ENCODE peak calls at places on chromosomes 13 and 19, in nine cellular contexts. P is RWPE2; M is CD8-positive, alpha-beta memory T cell; I is mammary epithelial cell; O is uterus; W is fibroblast of lung; R is dorsolateral prefrontal cortex; J is heart right ventricle; H is HL-60. U is an unnamed sample.

GRCh38 chr19:32830231-32831014 is 39.1 kb downstream of the SLC7A9 start:
- DNase-seq in O (no peak), H (no peak), R (no peak), I (no peak), P (no peak), W (peak; percentile 39), J (no peak), M (no peak), U (no peak)

GRCh38 chr19:16425019-16425418 is 46.8 kb downstream of the EPS15L1 start:
- DNase-seq in R (no peak), I (no peak), J (no peak), W (no peak), H (no peak), O (no peak), P (no peak), M (no peak), U (no peak)

GRCh38 chr19:461664-462551 is 1.1 kb upstream of the SHC2 start:
- DNase-seq in W (no peak), M (no peak), J (peak; percentile 40), O (peak; percentile 37), H (no peak), I (no peak), P (no peak), R (peak; percentile 29), U (peak; percentile 90)

GRCh38 chr19:51259348-51260245 is 8.7 kb downstream of the SIGLECL1 start:
- DNase-seq in I (peak; percentile 24), W (peak; percentile 17), P (no peak), M (peak; percentile 3), J (no peak), O (no peak), R (peak; percentile 58), H (peak; percentile 63), U (peak; percentile 85)

GRCh38 chr13:99617474-99618255 is 116.4 kb downstream of the TM9SF2 start:
- DNase-seq in H (no peak), W (peak; percentile 62), O (peak; percentile 37), P (no peak), J (peak; percentile 23), I (no peak), M (no peak), R (peak; percentile 56), U (peak; percentile 85)

GRCh38 chr19:28881616-28882015 is 331.3 kb downstream of the UQCRFS1 start:
- DNase-seq in I (no peak), O (no peak), W (no peak), R (no peak), J (no peak), M (no peak), P (no peak), H (no peak), U (peak; percentile 51)

GRCh38 chr13:42794572-42795275 is 13.3 kb downstream of the FAM216B start:
- DNase-seq in H (no peak), I (no peak), W (no peak), M (no peak), P (no peak), R (no peak), J (no peak), O (no peak), U (no peak)

GRCh38 chr19:43526884-43527859 is at the start of gene ETHE1:
- DNase-seq in J (peak; percentile 89), M (peak; percentile 62), H (peak; percentile 75), O (peak; percentile 83), I (peak; percentile 78), P (peak; percentile 76), R (peak; percentile 72), W (peak; percentile 50), U (peak; percentile 93)

GRCh38 chr19:49851456-49852259 is 699 bp downstream of the PTOV1 start:
- DNase-seq in J (peak; percentile 46), R (no peak), M (peak; percentile 35), P (no peak), H (no peak), I (no peak), W (no peak), O (peak; percentile 51), U (peak; percentile 90)

GRCh38 chr19:39223703-39224279 is 19.7 kb upstream of the SYCN start:
- DNase-seq in J (no peak), P (no peak), R (no peak), I (peak; percentile 17), H (no peak), W (peak; percentile 15), M (no peak), O (no peak), U (peak; percentile 87)

GRCh38 chr13:98658131-98658530 is 81.2 kb upstream of the STK24 start:
- DNase-seq in R (no peak), J (no peak), W (no peak), H (no peak), O (no peak), I (peak; percentile 30), M (no peak), P (no peak), U (no peak)

GRCh38 chr13:110306960-110307696 is at the start of the genes COL4A1 and COL4A2:
- DNase-seq in O (peak; percentile 90), R (no peak), M (no peak), J (peak; percentile 86), H (no peak), W (peak; percentile 71), I (peak; percentile 75), P (no peak), U (peak; percentile 90)

GRCh38 chr13:112928958-112929777 is 39.8 kb upstream of the MCF2L start:
- DNase-seq in W (peak; percentile 62), O (no peak), J (no peak), I (no peak), P (no peak), M (no peak), H (peak; percentile 19), R (no peak), U (no peak)

GRCh38 chr19:4745986-4746385 is 22.3 kb upstream of the DPP9 start:
- DNase-seq in W (no peak), R (no peak), H (no peak), O (no peak), M (no peak), P (no peak), J (no peak), I (no peak), U (no peak)

DNA sequence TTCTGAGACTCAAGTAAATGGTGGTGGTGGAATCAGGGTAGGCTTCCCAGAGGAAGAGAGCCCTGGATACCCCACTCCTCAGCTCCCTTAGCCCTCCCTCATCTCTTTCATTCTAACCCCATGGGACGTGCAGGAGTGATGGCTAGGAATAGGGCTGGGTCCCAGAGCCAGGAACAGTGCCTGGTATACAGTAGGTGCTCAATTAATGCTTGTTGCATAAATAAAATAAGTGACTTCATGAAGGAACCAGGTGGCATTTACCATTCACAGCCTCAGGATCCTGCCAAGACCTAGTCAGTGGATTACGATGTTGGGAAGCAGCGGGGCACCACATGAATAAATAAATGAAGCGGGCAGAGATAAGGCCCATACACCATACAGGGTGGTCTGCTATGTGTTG is 3.9 kb downstream of the UNC13A start:
- DNase-seq in R (no peak), P (no peak), O (no peak), J (no peak), I (no peak), M (no peak), W (no peak), H (no peak), U (no peak)
- H3K27me3 ChIP-seq in R (peaks cover 15% of the 10 kb centered on the region), P (peaks cover 33% of the 10 kb centered on the region), O (peaks cover 7% of the 10 kb centered on the region), J (peaks cover 93% of the 10 kb centered on the region), I (peaks cover 21% of the 10 kb centered on the region), M (peaks cover 51% of the 10 kb centered on the region), W (peaks cover 20% of the 10 kb centered on the region), H (peaks cover 40% of the 10 kb centered on the region), U (peaks cover 10% of the 10 kb centered on the region)

GRCh38 chr13:97648881-97649224 is 214.9 kb downstream of the RAP2A start:
- DNase-seq in R (no peak), W (no peak), P (no peak), O (no peak), H (no peak), J (no peak), M (no peak), I (no peak), U (peak; percentile 59)
- H3K27me3 ChIP-seq in R (no peaks in the 10 kb centered on the region), W (peaks cover 3% of the 10 kb centered on the region), P (no peaks in the 10 kb centered on the region), O (no peaks in the 10 kb centered on the region), H (no peaks in the 10 kb centered on the region), J (no peaks in the 10 kb centered on the region), M (no peaks in the 10 kb centered on the region), I (no peaks in the 10 kb centered on the region), U (no peaks in the 10 kb centered on the region)

GRCh38 chr13:50128406-50129048 is 113.3 kb downstream of the KCNRG start:
- DNase-seq in J (no peak), R (no peak), I (no peak), M (no peak), W (no peak), P (no peak), H (no peak), O (no peak), U (peak; percentile 65)

GRCh38 chr13:50126378-50127016 is 111.3 kb downstream of the KCNRG start:
- DNase-seq in J (no peak), R (no peak), M (no peak), W (peak; percentile 71), P (no peak), I (no peak), H (no peak), O (no peak), U (no peak)

GRCh38 chr13:50127017-50127725 is 111.9 kb downstream of the KCNRG start:
- DNase-seq in I (no peak), J (peak; percentile 58), P (no peak), R (no peak), H (no peak), O (peak; percentile 49), M (peak; percentile 50), W (peak; percentile 69), U (peak; percentile 77)

GRCh38 chr13:50129065-50129922 is 114.0 kb downstream of the KCNRG start:
- DNase-seq in M (no peak), J (no peak), P (no peak), H (no peak), I (no peak), W (no peak), R (no peak), O (no peak), U (no peak)

GRCh38 chr13:50127726-50128291 is 112.6 kb downstream of the KCNRG start:
- DNase-seq in O (no peak), M (no peak), H (no peak), I (no peak), W (no peak), R (no peak), J (no peak), P (no peak), U (peak; percentile 73)
- H3K27me3 ChIP-seq in O (peaks cover 24% of the 10 kb centered on the region), M (peaks cover 45% of the 10 kb centered on the region), H (no peaks in the 10 kb centered on the region), I (peaks cover 25% of the 10 kb centered on the region), W (peaks cover 4% of the 10 kb centered on the region), R (peaks cover 32% of the 10 kb centered on the region), J (peaks cover 49% of the 10 kb centered on the region), P (peaks cover 41% of the 10 kb centered on the region), U (peaks cover 84% of the 10 kb centered on the region)

GRCh38 chr19:45595814-45596213 is 6.2 kb downstream of the GPR4 start:
- DNase-seq in W (peak; percentile 16), I (no peak), H (no peak), J (no peak), M (no peak), R (no peak), P (no peak), O (no peak), U (no peak)

GRCh38 chr19:45592366-45592765 is 7.8 kb upstream of the OPA3 start:
- DNase-seq in P (no peak), W (no peak), J (no peak), O (no peak), I (no peak), H (no peak), M (no peak), R (no peak), U (no peak)

GRCh38 chr19:45591638-45592005 is 7.0 kb upstream of the OPA3 start:
- DNase-seq in R (no peak), O (no peak), W (no peak), J (no peak), M (no peak), P (no peak), H (no peak), I (no peak), U (no peak)

GRCh38 chr19:45591004-45591637 is 6.5 kb upstream of the OPA3 start:
- DNase-seq in W (peak; percentile 45), J (no peak), M (no peak), O (no peak), I (peak; percentile 34), R (no peak), P (no peak), H (peak; percentile 65), U (peak; percentile 92)

GRCh38 chr19:45593520-45593919 is 8.5 kb downstream of the GPR4 start:
- DNase-seq in I (no peak), M (no peak), O (no peak), J (no peak), R (no peak), W (no peak), H (no peak), P (no peak), U (no peak)
- H3K27me3 ChIP-seq in I (no peaks in the 10 kb centered on the region), M (peaks cover 25% of the 10 kb centered on the region), O (no peaks in the 10 kb centered on the region), J (peaks cover 40% of the 10 kb centered on the region), R (peaks cover 34% of the 10 kb centered on the region), W (peaks cover 5% of the 10 kb centered on the region), H (peaks cover 11% of the 10 kb centered on the region), P (no peaks in the 10 kb centered on the region), U (peaks cover 30% of the 10 kb centered on the region)